ENCODE peak calls at places on chromosomes 11 and 22, in six cellular contexts. T, M, Z, W, F and B are unnamed samples. For H3K27me3, the result is how much of the 10 kb centered on the place peaks cover.

GRCh38 chr11:3906166-3906565 is 50.7 kb downstream of the STIM1 start:
- DNase-seq in T (no peak), M (no peak), Z (no peak), W (peak), F (no peak), B (no peak)

GRCh38 chr22:44567846-44568493 is 69.9 kb upstream of the RTL6 start:
- DNase-seq in T (peak), M (peak), Z (peak), W (peak), F (peak), B (peak)

GRCh38 chr11:68312117-68312779 is at the start of gene LRP5:
- DNase-seq in T (no peak), M (no peak), Z (peak), W (peak), F (no peak), B (no peak)

GRCh38 chr11:131886201-131886600 is 515.8 kb downstream of the NTM start:
- DNase-seq in T (no peak), M (no peak), Z (no peak), W (peak), F (no peak), B (no peak)

GRCh38 chr11:37450613-37451012 is 852.6 kb upstream of the RAG2 start:
- DNase-seq in T (no peak), M (no peak), Z (no peak), W (peak), F (no peak), B (no peak)

GRCh38 chr11:115173136-115173535 is 331.1 kb downstream of the CADM1 start:
- DNase-seq in T (no peak), M (no peak), Z (no peak), W (no peak), F (no peak), B (no peak)

GRCh38 chr11:85431319-85431718 is 195.8 kb downstream of the DLG2 start:
- DNase-seq in T (no peak), M (no peak), Z (no peak), W (no peak), F (no peak), B (no peak)

GRCh38 chr11:133943950-133944698 is 12.6 kb downstream of the IGSF9B start:
- DNase-seq in T (no peak), M (no peak), Z (no peak), W (no peak), F (no peak), B (no peak)

GRCh38 chr11:116871248-116871647 is 33.8 kb upstream of the APOA1 start:
- DNase-seq in T (no peak), M (no peak), Z (no peak), W (peak), F (no peak), B (no peak)

GRCh38 chr11:34631737-34632104 is 10.8 kb downstream of the EHF start:
- DNase-seq in T (no peak), M (no peak), Z (no peak), W (no peak), F (no peak), B (no peak)

GRCh38 chr11:132140056-132140455 is 769.6 kb downstream of the NTM start:
- DNase-seq in T (no peak), M (no peak), Z (no peak), W (no peak), F (no peak), B (no peak)

GRCh38 chr22:30751529-30751928 is 56.9 kb downstream of the OSBP2 start:
- DNase-seq in T (no peak), M (no peak), Z (no peak), W (no peak), F (no peak), B (no peak)

GRCh38 chr11:132346558-132347148 is 976.2 kb downstream of the NTM start:
- DNase-seq in T (no peak), M (no peak), Z (no peak), W (no peak), F (no peak), B (no peak)

GRCh38 chr22:26466196-26466595 is 17.4 kb downstream of the HPS4 start:
- DNase-seq in T (no peak), M (no peak), Z (no peak), W (no peak), F (no peak), B (no peak)

GRCh38 chr11:2721163-2721935 is 21.6 kb upstream of the KCNQ1OT1 start:
- DNase-seq in T (no peak), M (no peak), Z (no peak), W (no peak), F (no peak), B (no peak)

GRCh38 chr11:119796363-119797060 is 67.5 kb upstream of the NECTIN1 start:
- DNase-seq in T (no peak), M (no peak), Z (no peak), W (no peak), F (peak), B (no peak)
- H3K27ac ChIP-seq in T (no peak), M (no peak), Z (no peak), W (no peak), F (no peak), B (no peak)

DNA sequence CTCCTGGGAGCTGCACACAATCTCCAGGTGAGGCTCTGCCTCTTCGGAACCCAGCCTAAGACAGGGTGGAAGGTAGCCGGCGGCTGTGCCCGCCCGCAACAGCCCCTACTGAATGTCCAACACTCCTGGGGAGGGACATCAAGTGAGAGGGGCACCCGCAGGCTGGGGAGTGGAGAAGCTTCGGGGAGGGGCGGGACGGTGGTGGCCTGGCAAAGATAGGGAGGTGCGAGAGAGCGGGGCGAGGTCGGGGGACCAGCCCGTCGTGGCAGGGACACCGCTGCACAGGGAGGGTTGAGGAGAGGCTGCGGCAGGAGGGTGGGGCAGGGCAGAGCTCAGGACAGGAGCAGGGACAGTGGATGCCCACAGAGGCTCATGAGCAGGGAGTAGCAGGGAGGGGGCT is 8.9 kb upstream of the FADS3 start:
- DNase-seq in T (no peak), M (no peak), Z (no peak), W (no peak), F (no peak), B (no peak)
- H3K27me3 ChIP-seq in T (under half), M (under half), Z (under half), W (under half), F (under half), B (under half)

DNA sequence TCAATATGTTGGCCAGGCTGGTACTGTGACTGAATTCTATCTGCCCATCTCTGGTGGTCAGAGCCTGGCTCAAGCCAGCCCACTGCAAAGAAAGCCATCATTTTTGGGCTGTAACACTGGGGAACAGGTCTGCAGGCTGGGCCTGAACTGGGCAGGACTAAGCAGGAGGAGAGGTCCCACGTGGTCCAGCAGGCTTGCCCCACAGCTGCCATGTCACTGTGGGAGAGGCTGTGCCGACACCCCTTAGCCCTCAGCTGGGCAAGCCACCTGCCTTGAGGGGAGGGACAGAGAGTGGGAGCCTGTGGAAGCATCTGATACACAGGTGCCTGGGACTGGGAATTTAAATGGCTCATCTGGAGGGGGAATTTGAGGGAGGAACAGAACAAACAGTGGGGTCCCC is 66.7 kb upstream of the CLTCL1 start:
- DNase-seq in T (no peak), M (no peak), Z (no peak), W (no peak), F (no peak), B (no peak)
- H3K27ac ChIP-seq in T (no peak), M (no peak), Z (no peak), W (peak), F (no peak), B (peak)

GRCh38 chr11:119889111-119889510 is 160.1 kb upstream of the NECTIN1 start:
- DNase-seq in T (no peak), M (no peak), Z (no peak), W (no peak), F (peak), B (no peak)

GRCh38 chr11:119885067-119885466 is 156.1 kb upstream of the NECTIN1 start:
- DNase-seq in T (no peak), M (no peak), Z (no peak), W (no peak), F (peak), B (no peak)

GRCh38 chr11:119885861-119886567 is 157.0 kb upstream of the NECTIN1 start:
- DNase-seq in T (no peak), M (no peak), Z (no peak), W (no peak), F (peak), B (no peak)

GRCh38 chr11:119888119-119888518 is 159.1 kb upstream of the NECTIN1 start:
- DNase-seq in T (no peak), M (no peak), Z (no peak), W (no peak), F (peak), B (no peak)

GRCh38 chr11:119886667-119887230 is 157.7 kb upstream of the NECTIN1 start:
- DNase-seq in T (no peak), M (no peak), Z (no peak), W (no peak), F (peak), B (no peak)
- H3K27me3 ChIP-seq in T (under half), M (under half), Z (under half), W (under half), F (under half), B (under half)

GRCh38 chr11:62712861-62713260 is 5.4 kb downstream of the GNG3 start:
- DNase-seq in T (peak), M (no peak), Z (no peak), W (no peak), F (no peak), B (no peak)

GRCh38 chr11:62716206-62716605 is 8.7 kb downstream of the GNG3 start:
- DNase-seq in T (no peak), M (no peak), Z (no peak), W (no peak), F (no peak), B (no peak)

GRCh38 chr11:62712413-62712812 is 4.9 kb downstream of the GNG3 start:
- DNase-seq in T (no peak), M (no peak), Z (no peak), W (no peak), F (no peak), B (no peak)

GRCh38 chr11:62715150-62716130 is 8.0 kb downstream of the GNG3 start:
- DNase-seq in T (no peak), M (no peak), Z (no peak), W (no peak), F (no peak), B (no peak)

DNA sequence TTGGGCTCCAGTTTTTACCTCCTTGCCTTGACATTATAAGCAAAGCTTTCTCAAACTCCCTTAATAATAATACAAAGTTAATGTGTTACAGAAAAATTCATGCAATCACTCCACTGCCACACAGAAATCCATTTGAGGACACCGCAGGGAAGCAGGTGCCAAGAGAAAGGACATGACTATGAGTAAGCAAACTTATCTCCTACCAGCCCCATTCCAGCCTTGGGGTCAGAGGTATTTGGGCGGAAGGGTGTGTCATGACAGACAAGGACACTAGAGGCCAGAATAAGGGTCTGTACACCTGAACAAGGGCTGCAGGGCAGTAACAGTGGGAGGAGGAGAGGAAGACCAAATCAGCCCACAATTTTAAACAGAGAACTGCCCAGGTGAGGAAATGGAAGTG is 5.9 kb downstream of the GNG3 start:
- DNase-seq in T (no peak), M (no peak), Z (no peak), W (no peak), F (no peak), B (no peak)
- H3K27ac ChIP-seq in T (peak), M (no peak), Z (no peak), W (no peak), F (peak), B (no peak)

GRCh38 chr11:27431808-27432207 is 40.8 kb downstream of the LGR4 start:
- DNase-seq in T (no peak), M (no peak), Z (no peak), W (no peak), F (no peak), B (no peak)
- H3K27me3 ChIP-seq in T (under half), M (under half), Z (under half), W (under half), F (under half), B (under half)

GRCh38 chr11:66562907-66563583 is 5.4 kb downstream of the CTSF start:
- DNase-seq in T (no peak), M (no peak), Z (no peak), W (no peak), F (no peak), B (no peak)
- H3K27ac ChIP-seq in T (no peak), M (no peak), Z (no peak), W (no peak), F (no peak), B (no peak)

DNA sequence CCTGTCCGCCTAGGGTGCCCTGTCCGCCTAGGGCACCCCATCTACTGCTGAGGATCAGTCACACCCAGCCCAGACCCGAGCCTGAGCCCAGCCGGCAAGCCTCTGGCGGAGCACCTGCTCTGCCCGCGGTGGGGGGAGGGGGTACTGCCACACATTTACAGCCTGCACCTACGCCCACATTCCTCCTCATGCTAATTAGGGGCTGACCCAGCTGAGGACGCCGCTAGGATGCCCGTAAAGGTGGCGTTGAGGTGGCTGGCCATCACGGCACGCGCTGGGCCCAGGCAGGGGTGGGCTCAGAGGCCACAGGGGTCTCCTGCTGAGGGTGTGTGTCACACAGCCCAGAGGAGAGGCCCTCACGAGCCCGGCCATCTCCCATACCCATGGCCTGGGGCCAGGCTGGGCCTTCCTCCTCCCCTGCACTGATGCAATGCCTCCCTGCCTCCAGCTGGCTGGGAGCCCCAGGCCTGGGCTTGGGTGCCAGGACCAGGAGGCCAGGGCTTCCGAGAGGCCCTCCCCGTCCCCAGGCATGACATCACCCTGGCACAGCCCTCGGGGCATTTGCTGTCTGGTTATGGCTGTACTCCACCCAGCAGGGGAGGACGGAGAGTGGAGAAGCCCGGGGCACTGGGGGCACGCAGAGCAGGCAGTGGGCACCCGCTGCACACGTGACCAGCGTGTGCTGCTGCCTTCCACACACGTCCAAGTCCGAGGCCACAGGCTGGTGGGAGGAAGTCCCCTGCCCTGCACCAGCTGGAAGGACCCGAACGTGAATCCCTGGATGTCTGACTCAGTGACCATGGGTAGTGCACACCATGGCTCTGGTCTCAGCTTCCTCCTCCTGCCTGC is 12.7 kb downstream of the DUSP8 start:
- DNase-seq in T (no peak), M (no peak), Z (no peak), W (peak), F (peak), B (no peak)
- H3K27me3 ChIP-seq in T (under half), M (under half), Z (under half), W (under half), F (under half), B (under half)

GRCh38 chr11:96293109-96293508 is 49.9 kb downstream of the MAML2 start:
- DNase-seq in T (no peak), M (no peak), Z (no peak), W (no peak), F (no peak), B (no peak)

GRCh38 chr11:96293583-96293982 is 49.4 kb downstream of the MAML2 start:
- DNase-seq in T (peak), M (no peak), Z (no peak), W (peak), F (no peak), B (no peak)

GRCh38 chr11:96294289-96294688 is 48.7 kb downstream of the MAML2 start:
- DNase-seq in T (no peak), M (no peak), Z (no peak), W (no peak), F (no peak), B (no peak)

GRCh38 chr11:96290631-96291030 is 52.4 kb downstream of the MAML2 start:
- DNase-seq in T (no peak), M (no peak), Z (no peak), W (no peak), F (no peak), B (no peak)

DNA sequence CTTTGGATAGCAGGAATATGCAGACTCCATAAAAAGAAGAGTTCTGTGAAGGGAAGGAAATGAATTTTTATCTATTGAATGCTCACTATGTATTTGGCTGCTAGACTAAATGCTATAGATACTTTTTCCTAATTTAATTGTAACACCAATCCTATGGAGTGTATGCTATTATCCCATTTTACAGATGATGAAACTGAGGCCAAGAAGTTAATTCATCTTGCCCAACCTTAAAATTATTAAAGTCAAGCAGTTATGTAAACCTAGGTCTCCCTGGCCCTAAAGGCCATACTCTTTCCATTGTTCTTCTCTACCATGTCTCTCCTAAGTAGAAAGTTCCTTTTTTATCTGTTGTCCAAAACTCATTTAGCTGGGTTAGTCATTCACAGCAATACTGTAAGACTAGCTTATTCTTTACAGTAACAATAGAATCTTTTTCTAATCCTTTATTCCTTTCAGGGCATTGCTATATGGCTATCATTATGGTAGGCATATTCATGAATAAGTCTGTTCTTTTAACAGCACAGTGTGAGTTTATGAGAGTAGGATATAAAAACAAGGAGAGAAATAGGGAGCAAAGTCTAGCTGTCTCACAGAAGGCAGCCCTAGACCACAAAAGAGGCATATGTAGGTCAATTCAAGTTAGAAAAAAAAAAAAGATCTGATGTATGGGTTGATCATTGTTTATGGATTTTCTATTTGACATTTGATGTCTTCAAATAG is 50.5 kb downstream of the MAML2 start:
- DNase-seq in T (no peak), M (no peak), Z (no peak), W (no peak), F (no peak), B (no peak)
- H3K27ac ChIP-seq in T (no peak), M (no peak), Z (no peak), W (no peak), F (no peak), B (no peak)